ENCODE peak calls at places on chromosomes 7 and 10, in four cellular contexts. W, P, B and G are unnamed samples.

GRCh38 chr10:103727546-103727963 is 127.8 kb downstream of the SH3PXD2A start:
- DNase-seq in W (peak; percentile 44), P (no peak), B (no peak), G (no peak)

GRCh38 chr7:1906087-1906830 is 236.2 kb downstream of the ELFN1 start:
- DNase-seq in W (no peak), P (no peak), B (no peak), G (no peak)

GRCh38 chr10:5043716-5044115 is 40.1 kb upstream of the AKR1C2 start:
- DNase-seq in W (no peak), P (no peak), B (peak; percentile 67), G (no peak)

GRCh38 chr10:74044419-74044818 is 46.5 kb downstream of the VCL start:
- DNase-seq in W (no peak), P (no peak), B (no peak), G (no peak)

GRCh38 chr10:103127241-103127640 is 65.8 kb downstream of the NT5C2 start:
- DNase-seq in W (no peak), P (no peak), B (no peak), G (no peak)

GRCh38 chr7:40008218-40008815 is 58.3 kb downstream of the CDK13 start:
- DNase-seq in W (no peak), P (peak; percentile 6), B (no peak), G (no peak)

GRCh38 chr10:34434119-34434594 is 380.9 kb downstream of the PARD3 start:
- DNase-seq in W (no peak), P (peak; percentile 72), B (no peak), G (no peak)

GRCh38 chr10:6918305-6918704 is 338.2 kb upstream of the PRKCQ start:
- DNase-seq in W (peak; percentile 23), P (peak; percentile 8), B (no peak), G (peak; percentile 75)

GRCh38 chr7:91320679-91321078 is 56.4 kb downstream of the FZD1 start:
- DNase-seq in W (no peak), P (no peak), B (no peak), G (no peak)

GRCh38 chr7:32158076-32158475 is 87.9 kb upstream of the PDE1C start:
- DNase-seq in W (no peak), P (no peak), B (no peak), G (no peak)

GRCh38 chr10:133527779-133528271 is 662 bp downstream of the CYP2E1 start:
- DNase-seq in W (no peak), P (no peak), B (no peak), G (no peak)

GRCh38 chr10:71323407-71323806 is 4.3 kb downstream of the SLC29A3 start:
- DNase-seq in W (no peak), P (peak; percentile 22), B (no peak), G (no peak)

GRCh38 chr10:113895018-113895417 is 40.6 kb downstream of the NHLRC2 start:
- DNase-seq in W (no peak), P (no peak), B (no peak), G (no peak)

GRCh38 chr10:90589825-90590224 is 268.0 kb downstream of the HTR7 start:
- DNase-seq in W (no peak), P (no peak), B (no peak), G (no peak)

GRCh38 chr7:50140688-50141087 is 47.6 kb upstream of the ZPBP start:
- DNase-seq in W (no peak), P (no peak), B (no peak), G (no peak)

GRCh38 chr10:26222563-26222962 is 6.0 kb downstream of the GAD2 start:
- DNase-seq in W (no peak), P (no peak), B (no peak), G (no peak)

GRCh38 chr10:31912898-31913847 is 15.5 kb downstream of the ARHGAP12 start:
- DNase-seq in W (no peak), P (no peak), B (no peak), G (peak; percentile 39)

GRCh38 chr10:73589538-73590126 is 1.5 kb downstream of the USP54 start:
- DNase-seq in W (no peak), P (peak; percentile 81), B (no peak), G (no peak)

GRCh38 chr10:88490216-88490980 is 92.7 kb downstream of the RNLS start:
- DNase-seq in W (no peak), P (no peak), B (no peak), G (peak; percentile 10)

GRCh38 chr7:87479951-87480350 is 4.5 kb upstream of the ABCB4 start:
- DNase-seq in W (no peak), P (no peak), B (no peak), G (no peak)

GRCh38 chr10:47252093-47252780 is 47.8 kb upstream of the GDF10 start:
- DNase-seq in W (no peak), P (no peak), B (no peak), G (no peak)

GRCh38 chr7:134254311-134254710 is 62.4 kb downstream of the SLC35B4 start:
- DNase-seq in W (no peak), P (no peak), B (no peak), G (no peak)

GRCh38 chr7:78052112-78052511 is 253.5 kb downstream of the PHTF2 start:
- DNase-seq in W (no peak), P (no peak), B (no peak), G (no peak)

GRCh38 chr7:37062460-37062859 is 338.2 kb upstream of the AOAH start:
- DNase-seq in W (no peak), P (no peak), B (no peak), G (no peak)

GRCh38 chr7:139598642-139599041 is 75.2 kb downstream of the CLEC2L start:
- DNase-seq in W (no peak), P (no peak), B (no peak), G (no peak)

GRCh38 chr10:74587109-74587508 is 239.3 kb upstream of the KAT6B start:
- DNase-seq in W (no peak), P (no peak), B (no peak), G (no peak)

GRCh38 chr7:138116156-138116555 is 39.9 kb downstream of the AKR1D1 start:
- DNase-seq in W (no peak), P (peak; percentile 89), B (no peak), G (no peak)

GRCh38 chr7:98949336-98950044 is 71.2 kb downstream of the TRRAP start:
- DNase-seq in W (peak; percentile 29), P (no peak), B (no peak), G (no peak)

GRCh38 chr7:142501434-142501833 is 243.6 kb upstream of the PRSS58 start:
- DNase-seq in W (no peak), P (no peak), B (no peak), G (no peak)

GRCh38 chr7:142496545-142496991 is 238.7 kb upstream of the PRSS58 start:
- DNase-seq in W (no peak), P (no peak), B (no peak), G (peak; percentile 60)

GRCh38 chr7:142498364-142498763 is 240.5 kb upstream of the PRSS58 start:
- DNase-seq in W (no peak), P (no peak), B (no peak), G (no peak)

GRCh38 chr7:142500364-142500763 is 242.5 kb upstream of the PRSS58 start:
- DNase-seq in W (no peak), P (no peak), B (no peak), G (peak; percentile 60)

DNA sequence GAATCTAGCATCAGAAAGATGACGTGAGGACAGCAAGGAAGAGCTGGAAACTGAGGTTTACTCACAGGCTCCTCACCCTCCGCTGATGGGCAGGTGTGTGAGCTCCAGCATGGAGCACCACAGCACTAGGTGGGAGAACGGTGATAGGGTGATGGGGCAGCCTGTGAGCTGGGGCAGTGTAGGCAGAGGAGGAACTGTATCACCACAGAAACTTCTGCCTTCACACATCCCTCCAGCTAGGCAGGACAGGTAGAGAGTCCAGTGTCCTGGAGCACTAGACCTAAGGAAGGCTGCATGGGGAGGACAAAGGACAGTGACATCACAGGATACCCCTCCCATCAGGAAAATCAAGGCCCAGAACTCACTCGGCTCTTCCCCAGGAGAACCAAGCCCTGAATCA is 241.8 kb upstream of the PRSS58 start:
- DNase-seq in W (no peak), P (no peak), B (no peak), G (no peak)
- H3K4me3 ChIP-seq in W (no peak overlapping the region), P (no peak overlapping the region), B (no peak overlapping the region), G (no peak overlapping the region)

GRCh38 chr7:128274246-128274889 is 33.3 kb downstream of the LEP start:
- DNase-seq in W (no peak), P (no peak), B (no peak), G (no peak)

GRCh38 chr7:128274890-128275603 is 34.0 kb downstream of the LEP start:
- DNase-seq in W (no peak), P (no peak), B (no peak), G (no peak)

GRCh38 chr7:128268233-128268632 is 27.2 kb downstream of the LEP start:
- DNase-seq in W (no peak), P (no peak), B (no peak), G (no peak)

GRCh38 chr7:128270799-128271411 is 29.8 kb downstream of the LEP start:
- DNase-seq in W (no peak), P (no peak), B (no peak), G (no peak)

DNA sequence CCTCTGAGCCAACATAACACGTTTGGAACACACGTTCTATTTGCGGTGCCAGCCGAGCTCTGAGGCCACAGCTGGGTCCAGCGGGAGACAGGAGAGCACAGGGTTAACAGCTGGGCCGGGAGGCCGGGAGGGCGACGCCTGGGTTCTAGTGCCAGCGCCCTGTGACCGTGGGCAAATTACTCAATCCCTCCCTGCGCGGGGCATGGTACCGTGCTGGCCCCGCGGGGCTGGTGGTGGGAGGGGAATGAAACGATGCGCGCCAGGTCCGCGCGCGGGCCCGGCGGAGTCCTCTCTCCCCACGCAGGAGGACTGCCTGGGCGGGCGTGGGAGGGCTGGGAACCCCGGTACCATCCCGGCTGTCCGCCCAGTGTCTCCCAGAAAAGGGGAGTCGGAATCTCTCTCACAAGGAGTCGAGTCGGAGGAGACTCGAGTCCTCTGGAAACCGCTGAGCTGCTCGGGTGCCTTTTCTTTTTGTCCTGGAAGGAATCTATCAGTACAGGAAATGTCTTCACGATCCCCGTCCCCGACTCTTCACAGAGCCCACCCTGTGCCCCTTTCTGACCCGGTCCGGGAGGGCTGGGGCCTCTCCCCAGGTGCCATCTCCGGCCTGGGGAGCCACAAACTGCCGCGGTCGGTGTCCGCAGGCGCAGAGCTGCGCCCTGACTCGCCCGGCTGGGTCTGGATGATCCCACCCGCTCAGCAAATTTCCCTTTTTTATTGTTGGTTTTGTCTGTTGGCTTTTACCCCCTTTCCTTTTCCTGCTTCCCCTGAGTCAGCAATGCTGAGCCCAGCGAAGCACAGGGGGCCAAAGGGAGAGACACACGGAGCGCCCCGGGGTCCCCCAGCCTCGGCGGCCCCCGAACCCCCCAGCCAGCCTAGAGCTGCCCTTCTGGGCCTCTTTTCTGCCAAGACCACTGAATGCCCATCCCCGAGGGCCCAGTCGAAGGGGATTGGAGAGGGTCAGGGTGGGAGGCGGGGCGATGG is 30.7 kb downstream of the LEP start:
- DNase-seq in W (no peak), P (no peak), B (no peak), G (no peak)
- H3K4me3 ChIP-seq in W (peak overlapping the region; percentile 46), P (peak overlapping the region; percentile 35), B (peak overlapping the region; percentile 49), G (no peak overlapping the region)

GRCh38 chr7:41323811-41324210 is 379.1 kb downstream of the INHBA start:
- DNase-seq in W (no peak), P (no peak), B (no peak), G (no peak)
- H3K4me3 ChIP-seq in W (no peak overlapping the region), P (no peak overlapping the region), B (no peak overlapping the region), G (no peak overlapping the region)

GRCh38 chr10:22332116-22332692 is 11.3 kb downstream of the BMI1 start:
- DNase-seq in W (no peak), P (no peak), B (no peak), G (no peak)

GRCh38 chr10:22335204-22335956 is 9.9 kb upstream of the SPAG6 start:
- DNase-seq in W (peak; percentile 48), P (no peak), B (peak; percentile 70), G (no peak)

GRCh38 chr10:22333167-22333566 is 12.1 kb upstream of the SPAG6 start:
- DNase-seq in W (no peak), P (no peak), B (no peak), G (peak; percentile 45)

GRCh38 chr10:22334414-22335203 is 10.7 kb upstream of the SPAG6 start:
- DNase-seq in W (peak; percentile 21), P (no peak), B (no peak), G (no peak)

GRCh38 chr10:22333667-22334282 is 11.5 kb upstream of the SPAG6 start:
- DNase-seq in W (no peak), P (no peak), B (no peak), G (no peak)
- H3K4me3 ChIP-seq in W (no peak overlapping the region), P (no peak overlapping the region), B (peak overlapping the region; percentile 57), G (no peak overlapping the region)